ENCODE peak calls at places on chromosome 21, in nine cellular contexts. A is neuronal stem cell, R is PC-3, Y is mesendoderm, I is endothelial cell of umbilical vein, M is HCT116, B is GM23248, U is mesenchymal stem cell, O is adipocyte. P is an unnamed sample. For H3K4me1, the result is how much of the 10 kb centered on the place peaks cover.

GRCh38 chr21:35294231-35294898 is 245.3 kb upstream of the RUNX1 start:
- DNase-seq in A (no peak), R (peak), Y (peak), I (peak), M (peak), B (peak), U (no peak), O (no peak), P (no peak)

GRCh38 chr21:15400905-15401304 is 328.9 kb upstream of the USP25 start:
- DNase-seq in A (no peak), R (no peak), Y (no peak), I (peak), M (no peak), B (no peak), U (no peak), O (no peak), P (no peak)

GRCh38 chr21:35616090-35616489 is 444.2 kb downstream of the SETD4 start:
- DNase-seq in A (no peak), R (peak), Y (no peak), I (peak), M (peak), B (peak), U (peak), O (peak), P (no peak)

GRCh38 chr21:33936221-33937038 is 20.8 kb upstream of the ATP5PO start:
- DNase-seq in A (no peak), R (no peak), Y (peak), I (no peak), M (no peak), B (peak), U (no peak), O (no peak), P (peak)

GRCh38 chr21:36839123-36839522 is 127.3 kb downstream of the HLCS start:
- DNase-seq in A (no peak), R (no peak), Y (no peak), I (no peak), M (no peak), B (peak), U (peak), O (peak), P (no peak)

GRCh38 chr21:34938079-34938764 is 110.9 kb downstream of the RUNX1 start:
- DNase-seq in A (no peak), R (peak), Y (no peak), I (no peak), M (no peak), B (peak), U (peak), O (peak), P (no peak)

GRCh38 chr21:46560568-46561447 is 44.1 kb downstream of the S100B start:
- DNase-seq in A (no peak), R (no peak), Y (no peak), I (no peak), M (no peak), B (no peak), U (no peak), O (no peak), P (no peak)

GRCh38 chr21:33685613-33686197 is 43.4 kb downstream of the ITSN1 start:
- DNase-seq in A (no peak), R (peak), Y (peak), I (peak), M (no peak), B (peak), U (peak), O (peak), P (peak)

GRCh38 chr21:37566790-37567725 is 200.5 kb downstream of the DYRK1A start:
- DNase-seq in A (no peak), R (no peak), Y (no peak), I (no peak), M (no peak), B (no peak), U (no peak), O (no peak), P (no peak)

GRCh38 chr21:22791986-22792560 is 1793.9 kb downstream of the NCAM2 start:
- DNase-seq in A (peak), R (peak), Y (peak), I (peak), M (no peak), B (peak), U (peak), O (peak), P (peak)

GRCh38 chr21:36184561-36184960 is 27.9 kb downstream of the DOP1B start:
- DNase-seq in A (no peak), R (no peak), Y (no peak), I (no peak), M (no peak), B (no peak), U (no peak), O (no peak), P (no peak)

GRCh38 chr21:31772674-31773555 is 41.0 kb upstream of the SCAF4 start:
- DNase-seq in A (no peak), R (no peak), Y (no peak), I (no peak), M (no peak), B (no peak), U (no peak), O (no peak), P (no peak)

GRCh38 chr21:10521091-10521598 is at the start of gene TPTE:
- DNase-seq in A (no peak), R (no peak), Y (no peak), I (no peak), M (no peak), B (no peak), U (no peak), O (no peak), P (peak)

GRCh38 chr21:18387994-18388393 is 15.6 kb downstream of the TMPRSS15 start:
- DNase-seq in A (no peak), R (no peak), Y (peak), I (no peak), M (no peak), B (no peak), U (no peak), O (no peak), P (no peak)

GRCh38 chr21:32966120-32966519 is 59.6 kb upstream of the OLIG2 start:
- DNase-seq in A (no peak), R (no peak), Y (no peak), I (no peak), M (no peak), B (no peak), U (no peak), O (no peak), P (no peak)

GRCh38 chr21:33109574-33110339 is 39.8 kb downstream of the OLIG1 start:
- DNase-seq in A (no peak), R (no peak), Y (peak), I (no peak), M (no peak), B (no peak), U (no peak), O (no peak), P (no peak)

GRCh38 chr21:34553199-34553952 is 41.4 kb upstream of the KCNE1 start:
- DNase-seq in A (no peak), R (peak), Y (peak), I (peak), M (peak), B (peak), U (peak), O (peak), P (peak)

GRCh38 chr21:32392299-32392879 is 423 bp downstream of the URB1 start:
- DNase-seq in A (no peak), R (peak), Y (peak), I (peak), M (no peak), B (peak), U (peak), O (peak), P (no peak)

GRCh38 chr21:33199516-33200217 is 30.1 kb upstream of the IFNAR2 start:
- DNase-seq in A (peak), R (peak), Y (peak), I (peak), M (peak), B (peak), U (peak), O (peak), P (peak)

GRCh38 chr21:24265987-24266386 is 1341.3 kb downstream of the MRPL39 start:
- DNase-seq in A (no peak), R (no peak), Y (no peak), I (no peak), M (no peak), B (no peak), U (no peak), O (no peak), P (no peak)

GRCh38 chr21:37000381-37000780 is 6.1 kb upstream of the RIPPLY3 start:
- DNase-seq in A (no peak), R (peak), Y (no peak), I (no peak), M (peak), B (no peak), U (no peak), O (no peak), P (no peak)

GRCh38 chr21:27219068-27219467 is 252.2 kb upstream of the ADAMTS5 start:
- DNase-seq in A (no peak), R (peak), Y (no peak), I (no peak), M (no peak), B (peak), U (peak), O (peak), P (no peak)

GRCh38 chr21:35050348-35051286 is 1.5 kb upstream of the RUNX1 start:
- DNase-seq in A (no peak), R (peak), Y (no peak), I (no peak), M (no peak), B (peak), U (peak), O (no peak), P (no peak)

GRCh38 chr21:33980276-33980916 is 64.8 kb upstream of the ATP5PO start:
- DNase-seq in A (no peak), R (peak), Y (no peak), I (no peak), M (no peak), B (no peak), U (no peak), O (no peak), P (no peak)

GRCh38 chr21:30990514-30991304 is 47.6 kb downstream of the KRTAP19-8 start:
- DNase-seq in A (no peak), R (peak), Y (no peak), I (no peak), M (no peak), B (no peak), U (no peak), O (no peak), P (no peak)

GRCh38 chr21:40841524-40842196 is 5.3 kb downstream of the DSCAM start:
- DNase-seq in A (peak), R (peak), Y (peak), I (no peak), M (no peak), B (no peak), U (no peak), O (peak), P (peak)

GRCh38 chr21:28142692-28143091 is 850.0 kb downstream of the LTN1 start:
- DNase-seq in A (no peak), R (peak), Y (no peak), I (peak), M (no peak), B (peak), U (peak), O (peak), P (no peak)

GRCh38 chr21:35226960-35227741 is 178.0 kb upstream of the RUNX1 start:
- DNase-seq in A (no peak), R (no peak), Y (no peak), I (no peak), M (no peak), B (no peak), U (no peak), O (no peak), P (no peak)

GRCh38 chr21:33374080-33374873 is 28.9 kb upstream of the IFNGR2 start:
- DNase-seq in A (no peak), R (peak), Y (peak), I (peak), M (peak), B (peak), U (peak), O (peak), P (peak)

GRCh38 chr21:28099296-28099695 is 893.4 kb downstream of the LTN1 start:
- DNase-seq in A (no peak), R (no peak), Y (no peak), I (no peak), M (no peak), B (no peak), U (peak), O (peak), P (no peak)

GRCh38 chr21:17829472-17829871 is 10.3 kb upstream of the C21orf91 start:
- DNase-seq in A (no peak), R (no peak), Y (peak), I (no peak), M (no peak), B (peak), U (no peak), O (peak), P (no peak)

GRCh38 chr21:17053321-17053720 is 459.5 kb upstream of the CXADR start:
- DNase-seq in A (no peak), R (no peak), Y (no peak), I (peak), M (no peak), B (no peak), U (no peak), O (no peak), P (no peak)

GRCh38 chr21:35048706-35049617 is at the start of gene RUNX1:
- DNase-seq in A (no peak), R (peak), Y (no peak), I (peak), M (no peak), B (peak), U (peak), O (peak), P (no peak)

GRCh38 chr21:41128981-41129380 is 39.0 kb upstream of the BACE2 start:
- DNase-seq in A (no peak), R (no peak), Y (no peak), I (no peak), M (no peak), B (no peak), U (no peak), O (no peak), P (no peak)

GRCh38 chr21:26715878-26716506 is 129.2 kb downstream of the ADAMTS1 start:
- DNase-seq in A (peak), R (peak), Y (peak), I (peak), M (no peak), B (peak), U (peak), O (peak), P (peak)

GRCh38 chr21:33816148-33816547 is 99.5 kb downstream of the ATP5PO start:
- DNase-seq in A (no peak), R (no peak), Y (no peak), I (no peak), M (no peak), B (no peak), U (no peak), O (no peak), P (no peak)

DNA sequence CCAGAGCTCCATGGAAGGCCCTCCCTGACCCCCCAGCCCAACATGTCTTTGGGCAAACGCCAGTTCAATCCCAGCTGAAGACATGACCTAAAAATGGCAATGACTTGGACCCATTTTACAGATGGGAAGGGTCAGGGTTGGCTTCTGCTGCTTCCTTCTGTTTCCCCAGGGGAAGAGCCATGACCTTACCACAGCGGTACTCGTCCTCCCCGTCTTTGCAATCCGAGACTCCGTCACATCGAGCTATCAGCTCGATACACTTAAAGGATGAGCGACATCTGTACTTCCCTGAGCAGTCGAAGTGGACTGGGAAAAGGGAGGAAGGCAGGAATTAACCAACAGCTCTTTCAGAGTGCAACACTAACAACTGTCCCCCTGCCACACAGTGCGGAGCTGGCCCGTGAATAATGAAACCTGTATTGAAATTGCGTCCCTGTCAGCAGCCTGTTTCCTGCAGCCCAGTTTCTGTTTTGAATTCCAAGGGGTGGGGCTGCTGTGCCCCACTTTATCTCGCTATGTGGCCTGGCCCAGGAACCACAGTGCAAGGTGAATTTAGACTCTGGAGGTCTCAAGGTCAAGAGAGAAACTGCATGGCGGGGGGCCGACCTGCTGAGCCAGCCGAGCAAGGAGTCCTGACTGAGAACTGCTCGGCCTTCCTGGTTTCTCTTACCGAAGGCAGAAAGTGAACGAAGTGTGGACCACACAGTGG is 7.0 kb downstream of the TMPRSS3 start:
- DNase-seq in A (no peak), R (no peak), Y (no peak), I (no peak), M (no peak), B (no peak), U (no peak), O (no peak), P (no peak)
- H3K9ac ChIP-seq in A (no peak), R (peak), Y (no peak), I (no peak), M (no peak), B (no peak), U (no peak), O (no peak), P (peak)

DNA sequence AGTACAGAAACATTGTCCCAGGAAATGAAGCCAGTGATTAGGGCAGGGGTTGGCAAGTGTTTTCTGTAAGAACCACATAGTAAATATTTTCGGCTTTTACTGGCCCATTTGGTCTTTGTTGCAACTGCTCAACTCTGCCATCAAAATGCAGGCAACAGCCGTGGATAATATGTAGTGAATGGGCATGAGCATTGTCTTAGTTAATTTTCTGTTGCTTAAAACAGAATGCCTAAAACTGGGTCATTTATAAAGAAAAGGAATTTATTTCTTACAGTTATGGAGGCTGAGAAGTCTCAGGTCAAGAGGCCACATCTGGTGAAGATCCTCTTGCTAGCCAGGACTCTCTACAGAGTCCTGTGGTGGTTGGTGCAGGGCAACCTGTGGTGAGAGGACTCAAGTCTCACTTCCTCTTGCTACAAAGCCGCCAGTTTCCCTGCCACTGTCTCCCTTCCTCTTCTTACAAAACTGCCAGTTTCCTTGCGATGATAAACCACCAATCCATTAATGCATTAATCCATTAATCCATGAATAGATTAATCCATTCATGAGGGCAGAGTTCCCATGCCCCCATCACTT is 166.4 kb downstream of the PSMG1 start:
- DNase-seq in A (no peak), R (no peak), Y (no peak), I (no peak), M (no peak), B (no peak), U (peak), O (no peak), P (no peak)
- H3K4me1 ChIP-seq in A (under half), R (under half), Y (under half), I (under half), M (under half), B (under half), U (under half), O (under half), P (under half)

GRCh38 chr21:44931501-44932365 is 8.1 kb upstream of the SLX9 start:
- DNase-seq in A (no peak), R (peak), Y (no peak), I (no peak), M (no peak), B (peak), U (no peak), O (no peak), P (no peak)

GRCh38 chr21:44929799-44930542 is 9.3 kb upstream of the ITGB2 start:
- DNase-seq in A (no peak), R (no peak), Y (no peak), I (no peak), M (no peak), B (no peak), U (no peak), O (no peak), P (no peak)

GRCh38 chr21:44930543-44930981 is 9.3 kb upstream of the SLX9 start:
- DNase-seq in A (no peak), R (peak), Y (no peak), I (no peak), M (no peak), B (peak), U (peak), O (peak), P (no peak)

GRCh38 chr21:44932366-44933181 is 7.3 kb upstream of the SLX9 start:
- DNase-seq in A (no peak), R (peak), Y (no peak), I (no peak), M (no peak), B (peak), U (peak), O (peak), P (no peak)

DNA sequence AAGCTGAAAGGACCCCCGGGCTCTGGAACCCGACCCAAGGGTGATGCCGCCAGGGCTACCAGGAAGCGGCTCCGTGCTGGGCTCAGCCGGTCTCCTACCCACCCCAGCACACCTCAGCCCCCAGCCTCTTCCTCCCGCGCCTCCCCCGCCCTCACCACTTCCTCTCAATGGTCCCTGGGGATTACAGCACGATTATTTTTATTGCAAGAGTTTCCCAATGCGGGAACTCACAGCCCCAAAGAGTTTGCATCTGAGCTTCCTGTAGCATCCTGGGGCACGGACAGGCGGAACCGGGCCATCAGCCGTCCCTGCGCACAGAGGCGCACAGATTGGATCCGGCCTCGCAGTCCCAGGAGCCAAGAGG is 8.7 kb upstream of the SLX9 start:
- DNase-seq in A (no peak), R (peak), Y (no peak), I (no peak), M (no peak), B (peak), U (peak), O (peak), P (no peak)
- H3K4me3 ChIP-seq in A (peak), R (peak), Y (no peak), I (no peak), M (no peak), B (peak), U (peak), O (peak), P (peak)

GRCh38 chr21:20998456-20998789 is 214 bp downstream of the NCAM2 start:
- DNase-seq in A (no peak), R (no peak), Y (no peak), I (peak), M (no peak), B (no peak), U (no peak), O (no peak), P (no peak)
- H3K9ac ChIP-seq in A (no peak), R (peak), Y (peak), I (peak), M (no peak), B (peak), U (peak), O (peak), P (peak)

DNA sequence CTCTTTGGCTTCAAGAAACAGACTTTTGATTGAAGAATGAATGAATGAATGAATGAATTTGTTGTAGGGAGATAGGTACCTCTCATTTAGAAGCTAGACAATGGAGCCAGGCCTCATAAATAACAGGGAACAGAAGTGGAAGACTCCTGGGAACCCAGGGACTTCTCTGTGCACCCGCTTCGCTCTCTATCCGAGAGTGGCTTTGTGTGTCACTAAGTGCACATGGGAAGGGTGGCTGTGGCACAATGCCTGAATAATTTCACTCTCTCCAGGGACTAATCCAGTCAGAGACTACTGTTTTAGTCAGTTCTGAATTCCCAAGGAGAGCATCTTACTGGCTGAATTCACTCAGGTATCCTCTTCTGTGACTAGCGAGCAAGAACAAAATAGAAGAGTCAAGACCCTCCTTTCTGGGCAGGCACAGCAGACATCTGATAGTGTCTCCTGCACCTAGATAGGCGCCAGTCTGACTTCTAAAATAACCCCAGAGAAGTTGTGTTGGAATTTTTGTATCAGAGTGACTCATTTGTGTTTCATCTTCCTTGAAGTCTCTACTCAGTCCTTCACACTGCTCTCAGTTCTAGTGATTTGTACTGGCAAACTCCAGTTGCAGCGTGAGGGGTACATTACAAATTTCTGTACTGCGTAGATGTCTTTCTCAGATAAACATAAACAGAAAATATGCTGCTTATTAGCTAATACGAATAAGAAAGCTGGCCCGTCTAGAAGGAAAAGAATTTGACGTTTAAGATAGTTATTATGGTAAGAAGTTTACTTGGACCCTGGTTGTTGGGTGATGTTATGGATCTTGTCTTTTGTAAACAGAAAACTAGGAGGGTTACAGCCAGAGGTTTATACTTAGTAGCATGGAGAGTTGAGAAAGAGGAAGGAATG is 34.0 kb downstream of the BACH1 start:
- DNase-seq in A (no peak), R (peak), Y (no peak), I (peak), M (no peak), B (peak), U (peak), O (no peak), P (no peak)
- H3K4me1 ChIP-seq in A (under half), R (under half), Y (under half), I (under half), M (under half), B (under half), U (under half), O (under half), P (under half)

P was measured in NT2/D1.